ENCODE peak calls at places on chromosome 6, in six cellular contexts. One of them, this sample, is unnamed.

GRCh38 chr6:159098636-159099106 is 53.9 kb upstream of the TAGAP start:
- ATAC-seq in upper lobe of left lung: no peak
- ATAC-seq in HepG2: no peak
- ATAC-seq in A549: no peak
- ATAC-seq in K562: no peak
- ATAC-seq in GM12878: peak; percentile 52
- ATAC-seq in this sample: no peak

GRCh38 chr6:23562554-23562953 is 563.5 kb upstream of the NRSN1 start:
- ATAC-seq in HepG2: no peak
- ATAC-seq in K562: no peak
- ATAC-seq in GM12878: no peak
- ATAC-seq in A549: no peak
- ATAC-seq in upper lobe of left lung: no peak
- ATAC-seq in this sample: no peak

GRCh38 chr6:7269816-7270215 is 43.2 kb downstream of the SSR1 start:
- ATAC-seq in GM12878: no peak
- ATAC-seq in A549: no peak
- ATAC-seq in HepG2: no peak
- ATAC-seq in K562: no peak
- ATAC-seq in upper lobe of left lung: no peak
- ATAC-seq in this sample: no peak

GRCh38 chr6:107374264-107374663 is 85.1 kb downstream of the PDSS2 start:
- ATAC-seq in A549: no peak
- ATAC-seq in K562: no peak
- ATAC-seq in GM12878: no peak
- ATAC-seq in upper lobe of left lung: no peak
- ATAC-seq in HepG2: no peak
- ATAC-seq in this sample: no peak

GRCh38 chr6:137044366-137045220 is at the start of gene IL20RA:
- ATAC-seq in GM12878: peak; percentile 81
- ATAC-seq in A549: peak; percentile 73
- ATAC-seq in K562: no peak
- ATAC-seq in upper lobe of left lung: peak; percentile 71
- ATAC-seq in HepG2: peak; percentile 76
- ATAC-seq in this sample: peak; percentile 67

GRCh38 chr6:28354688-28355554 is 5.2 kb downstream of the ZKSCAN3 start:
- ATAC-seq in GM12878: no peak
- ATAC-seq in A549: no peak
- ATAC-seq in K562: no peak
- ATAC-seq in upper lobe of left lung: no peak
- ATAC-seq in HepG2: peak; percentile 7
- ATAC-seq in this sample: no peak

GRCh38 chr6:119653329-119653728 is 303.8 kb upstream of the MAN1A1 start:
- ATAC-seq in GM12878: peak; percentile 55
- ATAC-seq in K562: peak; percentile 51
- ATAC-seq in HepG2: no peak
- ATAC-seq in A549: no peak
- ATAC-seq in upper lobe of left lung: no peak
- ATAC-seq in this sample: no peak

GRCh38 chr6:68226460-68226859 is 408.6 kb upstream of the ADGRB3 start:
- ATAC-seq in GM12878: peak; percentile 45
- ATAC-seq in upper lobe of left lung: no peak
- ATAC-seq in A549: no peak
- ATAC-seq in K562: peak; percentile 71
- ATAC-seq in HepG2: no peak
- ATAC-seq in this sample: no peak

GRCh38 chr6:144335315-144335861 is 50.3 kb downstream of the UTRN start:
- ATAC-seq in upper lobe of left lung: no peak
- ATAC-seq in GM12878: peak; percentile 29
- ATAC-seq in A549: no peak
- ATAC-seq in HepG2: no peak
- ATAC-seq in K562: no peak
- ATAC-seq in this sample: no peak

GRCh38 chr6:15364401-15365037 is 118.7 kb downstream of the JARID2 start:
- ATAC-seq in GM12878: no peak
- ATAC-seq in HepG2: no peak
- ATAC-seq in K562: peak; percentile 6
- ATAC-seq in A549: peak; percentile 51
- ATAC-seq in upper lobe of left lung: no peak
- ATAC-seq in this sample: no peak

GRCh38 chr6:456358-456857 is 64.9 kb downstream of the IRF4 start:
- ATAC-seq in GM12878: no peak
- ATAC-seq in upper lobe of left lung: no peak
- ATAC-seq in A549: no peak
- ATAC-seq in HepG2: no peak
- ATAC-seq in K562: no peak
- ATAC-seq in this sample: no peak

GRCh38 chr6:162621246-162621645 is 106.3 kb downstream of the PRKN start:
- ATAC-seq in K562: no peak
- ATAC-seq in upper lobe of left lung: no peak
- ATAC-seq in A549: no peak
- ATAC-seq in GM12878: peak; percentile 74
- ATAC-seq in HepG2: peak; percentile 37
- ATAC-seq in this sample: no peak

GRCh38 chr6:16656451-16656850 is 104.8 kb downstream of the ATXN1 start:
- ATAC-seq in HepG2: no peak
- ATAC-seq in upper lobe of left lung: no peak
- ATAC-seq in GM12878: no peak
- ATAC-seq in A549: no peak
- ATAC-seq in K562: no peak
- ATAC-seq in this sample: no peak

GRCh38 chr6:151422981-151423380 is 28.9 kb downstream of the RMND1 start:
- ATAC-seq in A549: no peak
- ATAC-seq in HepG2: no peak
- ATAC-seq in K562: no peak
- ATAC-seq in GM12878: no peak
- ATAC-seq in upper lobe of left lung: no peak
- ATAC-seq in this sample: no peak

GRCh38 chr6:109308018-109308492 is 74.2 kb downstream of the CD164 start:
- ATAC-seq in HepG2: no peak
- ATAC-seq in K562: peak; percentile 40
- ATAC-seq in A549: peak; percentile 90
- ATAC-seq in GM12878: no peak
- ATAC-seq in upper lobe of left lung: peak; percentile 88
- ATAC-seq in this sample: peak; percentile 89

GRCh38 chr6:85865665-85866372 is 223.1 kb upstream of the SYNCRIP start:
- ATAC-seq in A549: peak; percentile 48
- ATAC-seq in K562: peak; percentile 57
- ATAC-seq in GM12878: peak; percentile 78
- ATAC-seq in upper lobe of left lung: peak; percentile 43
- ATAC-seq in HepG2: peak; percentile 71
- ATAC-seq in this sample: peak; percentile 54

GRCh38 chr6:22667855-22668254 is 98.5 kb downstream of the HDGFL1 start:
- ATAC-seq in A549: no peak
- ATAC-seq in GM12878: no peak
- ATAC-seq in K562: no peak
- ATAC-seq in HepG2: no peak
- ATAC-seq in upper lobe of left lung: peak; percentile 26
- ATAC-seq in this sample: no peak

GRCh38 chr6:71119560-71119959 is 162.7 kb upstream of the B3GAT2 start:
- ATAC-seq in A549: no peak
- ATAC-seq in upper lobe of left lung: no peak
- ATAC-seq in GM12878: no peak
- ATAC-seq in K562: no peak
- ATAC-seq in HepG2: no peak
- ATAC-seq in this sample: no peak

GRCh38 chr6:167094820-167095637 is 27.9 kb upstream of the CCR6 start:
- ATAC-seq in HepG2: no peak
- ATAC-seq in upper lobe of left lung: no peak
- ATAC-seq in A549: no peak
- ATAC-seq in GM12878: peak; percentile 71
- ATAC-seq in K562: no peak
- ATAC-seq in this sample: no peak

GRCh38 chr6:154615483-154616025 is 105.1 kb upstream of the CNKSR3 start:
- ATAC-seq in GM12878: no peak
- ATAC-seq in upper lobe of left lung: peak; percentile 53
- ATAC-seq in HepG2: peak; percentile 89
- ATAC-seq in A549: peak; percentile 99
- ATAC-seq in K562: peak; percentile 96
- ATAC-seq in this sample: no peak

GRCh38 chr6:144347447-144347758 is 62.3 kb downstream of the UTRN start:
- ATAC-seq in K562: no peak
- ATAC-seq in upper lobe of left lung: no peak
- ATAC-seq in GM12878: no peak
- ATAC-seq in A549: no peak
- ATAC-seq in HepG2: no peak
- ATAC-seq in this sample: no peak

GRCh38 chr6:152993847-152994246 is 8.7 kb downstream of the MTRF1L start:
- ATAC-seq in HepG2: no peak
- ATAC-seq in K562: no peak
- ATAC-seq in GM12878: no peak
- ATAC-seq in A549: no peak
- ATAC-seq in upper lobe of left lung: no peak
- ATAC-seq in this sample: no peak

GRCh38 chr6:42104095-42104806 is 38.2 kb downstream of the C6orf132 start:
- ATAC-seq in A549: peak; percentile 21
- ATAC-seq in upper lobe of left lung: peak; percentile 80
- ATAC-seq in K562: peak; percentile 88
- ATAC-seq in HepG2: peak; percentile 36
- ATAC-seq in GM12878: peak; percentile 90
- ATAC-seq in this sample: peak; percentile 90

DNA sequence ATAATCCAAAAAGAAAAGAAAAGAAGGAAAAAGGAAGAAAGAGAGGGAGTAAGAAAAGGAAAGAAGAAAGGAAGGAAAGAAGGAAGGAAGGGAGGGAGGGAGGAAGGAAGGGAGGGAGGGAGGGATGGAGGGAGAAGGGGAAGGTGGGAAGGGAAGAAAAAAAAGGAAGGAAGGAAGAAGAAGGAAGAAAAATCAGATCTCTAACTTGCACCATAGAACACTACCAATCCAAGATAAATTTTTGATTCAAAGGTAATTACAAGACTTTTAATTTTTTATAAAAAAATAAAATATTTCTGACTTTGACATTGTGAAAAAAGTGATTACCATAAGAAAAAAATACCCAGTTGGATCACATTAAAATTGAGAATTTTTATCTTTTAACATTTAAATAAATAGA is 70.5 kb upstream of the NKAIN2 start:
- ATAC-seq in HepG2: no peak
- ATAC-seq in K562: no peak
- ATAC-seq in upper lobe of left lung: no peak
- ATAC-seq in GM12878: no peak
- ATAC-seq in A549: no peak
- ATAC-seq in this sample: no peak
- H3K27ac ChIP-seq in HepG2: no peak overlapping the region
- H3K27ac ChIP-seq in K562: no peak overlapping the region
- H3K27ac ChIP-seq in upper lobe of left lung: no peak overlapping the region
- H3K27ac ChIP-seq in GM12878: no peak overlapping the region
- H3K27ac ChIP-seq in A549: no peak overlapping the region
- H3K27ac ChIP-seq in this sample: no peak overlapping the region

GRCh38 chr6:31826793-31827285 is 699 bp upstream of the HSPA1B start:
- ATAC-seq in A549: peak; percentile 48
- ATAC-seq in K562: peak; percentile 33
- ATAC-seq in HepG2: no peak
- ATAC-seq in upper lobe of left lung: peak; percentile 70
- ATAC-seq in GM12878: peak; percentile 39
- ATAC-seq in this sample: peak; percentile 70

GRCh38 chr6:31821301-31822037 is 6.1 kb upstream of the HSPA1B start:
- ATAC-seq in K562: peak; percentile 64
- ATAC-seq in A549: peak; percentile 63
- ATAC-seq in upper lobe of left lung: peak; percentile 74
- ATAC-seq in GM12878: peak; percentile 71
- ATAC-seq in HepG2: peak; percentile 13
- ATAC-seq in this sample: peak; percentile 32

GRCh38 chr6:31820051-31820389 is 4.7 kb downstream of the HSPA1A start:
- ATAC-seq in A549: no peak
- ATAC-seq in K562: no peak
- ATAC-seq in upper lobe of left lung: no peak
- ATAC-seq in HepG2: peak; percentile 42
- ATAC-seq in GM12878: no peak
- ATAC-seq in this sample: no peak

GRCh38 chr6:31825553-31825952 is 2.0 kb upstream of the HSPA1B start:
- ATAC-seq in GM12878: no peak
- ATAC-seq in A549: no peak
- ATAC-seq in upper lobe of left lung: no peak
- ATAC-seq in HepG2: no peak
- ATAC-seq in K562: no peak
- ATAC-seq in this sample: no peak

DNA sequence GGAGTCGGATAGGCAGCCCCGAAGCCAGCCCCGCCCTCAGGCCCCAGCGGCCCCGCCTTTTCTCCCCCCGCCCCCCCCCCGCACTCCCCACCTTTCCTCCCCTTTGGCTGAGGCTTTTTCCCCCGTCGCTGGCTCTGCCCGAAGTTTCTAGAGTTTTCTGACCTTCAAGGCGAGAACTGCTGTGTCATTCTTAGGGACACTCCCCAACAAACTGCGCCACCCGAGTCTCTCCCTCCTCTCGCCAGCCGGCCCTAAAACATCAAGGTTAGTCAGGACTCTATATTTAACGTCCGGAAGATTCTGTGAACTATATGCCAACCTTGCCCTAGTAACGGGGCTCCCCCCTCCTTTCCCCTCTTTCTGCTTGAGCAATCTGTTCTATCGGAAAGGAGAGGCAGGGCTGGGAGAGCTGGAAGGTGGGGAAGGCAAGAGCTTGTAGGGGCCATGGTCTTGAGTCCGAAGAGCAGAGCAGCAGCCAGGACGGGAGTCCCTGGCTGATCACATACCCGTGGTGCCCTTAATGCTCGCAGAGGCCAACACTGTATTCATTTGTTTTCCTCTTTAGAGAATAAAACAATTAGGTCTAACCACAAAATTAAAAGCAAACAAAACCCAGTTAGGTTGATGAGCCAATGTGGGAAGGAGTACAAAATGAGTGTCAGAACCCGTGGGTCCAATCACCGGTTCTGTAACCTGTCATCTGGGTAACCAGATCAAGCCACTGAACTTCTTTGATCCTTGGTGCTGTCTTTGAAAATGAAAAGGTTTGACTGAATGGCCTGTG is 5.3 kb upstream of the HSPA1B start:
- ATAC-seq in A549: peak; percentile 57
- ATAC-seq in upper lobe of left lung: peak; percentile 76
- ATAC-seq in HepG2: peak; percentile 47
- ATAC-seq in K562: peak; percentile 77
- ATAC-seq in GM12878: peak; percentile 56
- ATAC-seq in this sample: peak; percentile 76
- TF ChIP-seq EP300 in A549: no peak
- TF ChIP-seq EP300 in upper lobe of left lung: no peak
- TF ChIP-seq EP300 in HepG2: peak; percentile 65
- TF ChIP-seq EP300 in K562: peak; percentile 77
- TF ChIP-seq EP300 in GM12878: no peak
- TF ChIP-seq EP300 in this sample: no peak

DNA sequence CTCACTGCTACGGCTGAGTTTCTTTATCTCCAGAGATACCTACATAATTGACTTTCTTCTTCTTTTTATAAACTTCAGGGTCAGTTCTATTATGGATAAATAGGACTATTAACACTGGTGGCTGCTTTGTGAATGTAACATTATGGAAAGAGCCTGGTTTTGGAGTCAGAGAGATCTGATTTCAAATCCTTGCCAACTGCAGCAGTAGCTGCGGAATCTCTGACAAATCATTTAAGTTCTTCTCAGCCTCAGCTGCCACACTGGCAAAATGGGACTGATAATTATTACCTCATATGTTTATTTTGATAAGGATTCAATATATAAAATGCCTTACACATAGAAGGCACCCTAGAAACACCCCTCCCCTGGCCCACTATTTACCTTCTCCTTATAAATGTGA is 160.5 kb downstream of the BACH2 start:
- ATAC-seq in GM12878: no peak
- ATAC-seq in HepG2: no peak
- ATAC-seq in K562: no peak
- ATAC-seq in upper lobe of left lung: no peak
- ATAC-seq in A549: no peak
- ATAC-seq in this sample: no peak
- H3K4me1 ChIP-seq in GM12878: no peaks in the 10 kb centered on the region
- H3K4me1 ChIP-seq in HepG2: no peaks in the 10 kb centered on the region
- H3K4me1 ChIP-seq in K562: no peaks in the 10 kb centered on the region
- H3K4me1 ChIP-seq in upper lobe of left lung: peaks cover 5% of the 10 kb centered on the region
- H3K4me1 ChIP-seq in A549: no peaks in the 10 kb centered on the region
- H3K4me1 ChIP-seq in this sample: no peaks in the 10 kb centered on the region

GRCh38 chr6:37010402-37010892 is 5.0 kb downstream of the FGD2 start:
- ATAC-seq in HepG2: no peak
- ATAC-seq in K562: no peak
- ATAC-seq in upper lobe of left lung: no peak
- ATAC-seq in A549: no peak
- ATAC-seq in GM12878: no peak
- ATAC-seq in this sample: no peak
- H3K27ac ChIP-seq in HepG2: no peak overlapping the region
- H3K27ac ChIP-seq in K562: no peak overlapping the region
- H3K27ac ChIP-seq in upper lobe of left lung: no peak overlapping the region
- H3K27ac ChIP-seq in A549: no peak overlapping the region
- H3K27ac ChIP-seq in GM12878: no peak overlapping the region
- H3K27ac ChIP-seq in this sample: no peak overlapping the region

This sample was measured in gastroesophageal sphincter.